ENCODE peak calls at places on chromosomes 4 and X, in five cellular contexts. F is A673; U is activated CD8-positive, alpha-beta memory T cell treated with anti-CD3 and anti-CD28 coated beads for 4 hours; L is SJCRH30; V is AG04450. A is an unnamed sample.

GRCh38 chr4:168415911-168416310 is 64.4 kb downstream of the DDX60L start:
- DNase-seq in F (no peak), U (no peak), L (no peak), V (no peak), A (no peak)

GRCh38 chr4:61468091-61468720 is 268.1 kb downstream of the ADGRL3 start:
- DNase-seq in F (no peak), U (no peak), L (no peak), V (no peak), A (peak; percentile 49)

GRCh38 chrX:39983715-39984114 is 114.0 kb downstream of the BCOR start:
- DNase-seq in F (no peak), U (no peak), L (peak; percentile 86), V (no peak), A (no peak)

GRCh38 chr4:41658106-41658505 is 90.4 kb downstream of the PHOX2B start:
- DNase-seq in F (no peak), U (no peak), L (no peak), V (no peak), A (no peak)

GRCh38 chr4:87844476-87844875 is 11.7 kb downstream of the MEPE start:
- DNase-seq in F (no peak), U (no peak), L (no peak), V (no peak), A (no peak)

GRCh38 chrX:131199086-131199485 is 90.0 kb downstream of the IGSF1 start:
- DNase-seq in F (no peak), U (no peak), L (no peak), V (no peak), A (no peak)

GRCh38 chrX:18173494-18174180 is 47.0 kb downstream of the BEND2 start:
- DNase-seq in F (no peak), U (no peak), L (no peak), V (no peak), A (no peak)

GRCh38 chrX:121570072-121570841 is 522.8 kb downstream of the GLUD2 start:
- DNase-seq in F (no peak), U (no peak), L (no peak), V (no peak), A (no peak)

GRCh38 chrX:47662144-47662657 is 3.2 kb upstream of the UXT start:
- DNase-seq in F (peak; percentile 66), U (no peak), L (no peak), V (peak; percentile 58), A (peak; percentile 68)

GRCh38 chrX:24377195-24377594 is 16.8 kb downstream of the SUPT20HL1 start:
- DNase-seq in F (no peak), U (no peak), L (no peak), V (no peak), A (no peak)

GRCh38 chr4:36785965-36786364 is 458.6 kb upstream of the NWD2 start:
- DNase-seq in F (no peak), U (no peak), L (no peak), V (no peak), A (no peak)

GRCh38 chr4:136412708-136413107 is 1119.6 kb downstream of the PCDH18 start:
- DNase-seq in F (no peak), U (no peak), L (no peak), V (no peak), A (no peak)

GRCh38 chrX:50812995-50813842 is 775 bp downstream of the SHROOM4 start:
- DNase-seq in F (peak; percentile 48), U (no peak), L (peak; percentile 56), V (no peak), A (peak; percentile 4)

GRCh38 chrX:143081231-143081630 is 55.5 kb downstream of the SPANXN4 start:
- DNase-seq in F (no peak), U (no peak), L (no peak), V (no peak), A (no peak)

GRCh38 chr4:89657931-89658700 is 178.8 kb downstream of the SNCA start:
- DNase-seq in F (peak; percentile 10), U (no peak), L (peak; percentile 75), V (peak; percentile 1), A (peak; percentile 66)

GRCh38 chr4:75016472-75016871 is 83.6 kb downstream of the PARM1 start:
- DNase-seq in F (no peak), U (no peak), L (no peak), V (no peak), A (no peak)

GRCh38 chr4:25938251-25939186 is 24.5 kb downstream of the SMIM20 start:
- DNase-seq in F (no peak), U (no peak), L (peak; percentile 38), V (no peak), A (no peak)

GRCh38 chrX:77979870-77980269 is 10.4 kb upstream of the PGAM4 start:
- DNase-seq in F (no peak), U (no peak), L (no peak), V (no peak), A (no peak)

GRCh38 chr4:8594097-8595038 is 1.8 kb downstream of the CPZ start:
- DNase-seq in F (peak; percentile 55), U (no peak), L (peak; percentile 88), V (peak; percentile 33), A (peak; percentile 82)

GRCh38 chrX:43702660-43703059 is 46.6 kb downstream of the MAOA start:
- DNase-seq in F (no peak), U (no peak), L (no peak), V (no peak), A (no peak)

GRCh38 chr4:101348367-101348827 is 1.1 kb upstream of the PPP3CA start:
- DNase-seq in F (peak; percentile 35), U (no peak), L (no peak), V (no peak), A (peak; percentile 1)

GRCh38 chr4:100935090-100935489 is 412.2 kb downstream of the PPP3CA start:
- DNase-seq in F (peak; percentile 50), U (no peak), L (peak; percentile 6), V (no peak), A (peak; percentile 45)

GRCh38 chr4:94995684-94996394 is 238.1 kb downstream of the BMPR1B start:
- DNase-seq in F (peak; percentile 54), U (no peak), L (no peak), V (no peak), A (no peak)

GRCh38 chrX:38968344-38968743 is 167.1 kb downstream of the MID1IP1 start:
- DNase-seq in F (no peak), U (no peak), L (no peak), V (no peak), A (no peak)